ENCODE peak calls at places on chromosomes 6 and 20, in nine cellular contexts. J is left ventricle myocardium inferior; U is vagina; H is CD8-positive, alpha-beta memory T cell; A is transverse colon; M is ovary; O is right lobe of liver; V is tibial artery; P is psoas muscle. T is an unnamed sample.

GRCh38 chr20:59515013-59515905 is 89.1 kb upstream of the PHACTR3 start:
- DNase-seq in V (peak; percentile 54), P (peak; percentile 68), A (peak; percentile 73), U (no peak), J (peak; percentile 69), H (no peak), M (peak; percentile 64), O (peak; percentile 74), T (no peak)

GRCh38 chr6:160277546-160277945 is 18.9 kb upstream of the SLC22A2 start:
- DNase-seq in J (no peak), U (peak; percentile 77), P (no peak), M (no peak), H (no peak), V (no peak), O (no peak), A (no peak), T (no peak)

GRCh38 chr6:144036064-144036873 is 28.2 kb upstream of the PLAGL1 start:
- DNase-seq in H (no peak), V (peak; percentile 39), U (no peak), M (no peak), P (peak; percentile 18), J (no peak), O (peak; percentile 53), A (peak; percentile 43), T (no peak)

GRCh38 chr6:100268326-100268725 is 196.4 kb downstream of the SIM1 start:
- DNase-seq in V (no peak), H (no peak), P (no peak), A (no peak), M (no peak), U (no peak), J (no peak), O (no peak), T (no peak)

GRCh38 chr20:8721098-8721497 is 347.8 kb upstream of the PLCB4 start:
- DNase-seq in V (peak; percentile 47), O (no peak), A (no peak), U (no peak), P (peak; percentile 19), J (peak; percentile 15), H (no peak), M (no peak), T (no peak)

GRCh38 chr20:35539756-35540212 is 2.1 kb upstream of the ERGIC3 start:
- DNase-seq in A (peak; percentile 69), U (no peak), M (no peak), J (no peak), P (no peak), H (no peak), V (no peak), O (peak; percentile 24), T (no peak)

GRCh38 chr6:46296586-46296985 is 125.8 kb upstream of the ENPP5 start:
- DNase-seq in A (no peak), O (no peak), H (no peak), J (no peak), P (no peak), M (no peak), U (no peak), V (no peak), T (no peak)

GRCh38 chr6:30060634-30060981 is 457 bp upstream of the POLR1H start:
- DNase-seq in M (no peak), P (peak; percentile 41), O (peak; percentile 61), V (peak; percentile 40), H (peak; percentile 58), J (no peak), U (no peak), A (peak; percentile 33), T (no peak)

GRCh38 chr20:461254-462198 is 807 bp downstream of the TBC1D20 start:
- DNase-seq in U (no peak), J (peak; percentile 48), A (peak; percentile 57), O (no peak), V (peak; percentile 31), M (no peak), P (peak; percentile 58), H (peak; percentile 66), T (no peak)

GRCh38 chr6:160679402-160679769 is 15.3 kb upstream of the LPA start:
- DNase-seq in J (no peak), P (no peak), H (no peak), O (peak; percentile 73), U (no peak), M (peak; percentile 31), V (no peak), A (no peak), T (no peak)

GRCh38 chr20:63919130-63919529 is 24.2 kb downstream of the DNAJC5 start:
- DNase-seq in J (no peak), V (no peak), H (no peak), O (no peak), U (no peak), A (no peak), P (no peak), M (no peak), T (no peak)

GRCh38 chr6:140271759-140272377 is 897.4 kb upstream of the CITED2 start:
- DNase-seq in H (no peak), J (no peak), P (no peak), V (no peak), O (no peak), A (no peak), M (no peak), U (no peak), T (no peak)

GRCh38 chr6:115680621-115681020 is 380.1 kb downstream of the FRK start:
- DNase-seq in A (no peak), P (no peak), V (no peak), U (no peak), H (no peak), J (no peak), M (no peak), O (no peak), T (no peak)

DNA sequence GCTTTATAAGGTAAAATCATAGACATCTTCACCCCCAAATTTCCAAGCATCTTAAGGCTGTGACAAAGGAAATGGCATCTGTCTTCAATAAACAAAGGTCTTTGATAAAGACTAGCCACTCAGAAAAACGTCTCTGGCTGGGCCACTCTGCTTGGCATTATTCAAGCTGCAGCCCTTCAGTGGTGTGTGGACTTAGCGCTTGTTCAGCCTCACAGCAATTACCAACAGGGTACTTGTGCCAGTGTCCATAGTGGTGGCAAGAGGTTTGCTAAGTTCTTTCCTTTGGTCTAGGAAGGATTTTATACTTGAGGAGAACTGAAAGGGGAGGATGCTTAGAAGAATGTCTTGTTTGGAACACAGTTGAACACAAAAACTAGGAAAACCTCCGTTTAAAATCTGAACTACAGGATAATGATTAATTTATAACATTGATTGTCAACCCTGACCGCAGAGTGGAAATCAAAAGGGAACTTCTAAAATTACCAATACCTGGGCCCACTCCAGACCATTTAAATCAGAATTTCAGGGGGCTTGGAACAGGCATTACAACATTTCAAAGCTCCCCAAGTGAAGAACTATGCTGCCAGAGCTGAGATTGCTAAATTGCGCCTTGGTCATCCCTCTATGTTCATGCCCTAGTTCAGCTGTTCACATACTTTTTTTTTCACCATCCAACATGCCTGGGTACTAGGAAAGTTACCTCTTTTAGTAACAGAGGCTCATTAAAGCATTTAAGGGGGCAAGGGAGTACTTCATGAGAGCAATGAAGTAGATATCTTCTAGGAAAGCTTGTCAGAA is 378.5 kb downstream of the FRK start:
- DNase-seq in M (no peak), O (no peak), H (no peak), J (no peak), U (no peak), V (no peak), A (no peak), P (no peak), T (no peak)
- H3K27me3 ChIP-seq in M (no peaks in the 10 kb centered on the region), O (no peaks in the 10 kb centered on the region), H (no peaks in the 10 kb centered on the region), J (no peaks in the 10 kb centered on the region), U (no peaks in the 10 kb centered on the region), V (no peaks in the 10 kb centered on the region), A (no peaks in the 10 kb centered on the region), P (no peaks in the 10 kb centered on the region), T (no peaks in the 10 kb centered on the region)

DNA sequence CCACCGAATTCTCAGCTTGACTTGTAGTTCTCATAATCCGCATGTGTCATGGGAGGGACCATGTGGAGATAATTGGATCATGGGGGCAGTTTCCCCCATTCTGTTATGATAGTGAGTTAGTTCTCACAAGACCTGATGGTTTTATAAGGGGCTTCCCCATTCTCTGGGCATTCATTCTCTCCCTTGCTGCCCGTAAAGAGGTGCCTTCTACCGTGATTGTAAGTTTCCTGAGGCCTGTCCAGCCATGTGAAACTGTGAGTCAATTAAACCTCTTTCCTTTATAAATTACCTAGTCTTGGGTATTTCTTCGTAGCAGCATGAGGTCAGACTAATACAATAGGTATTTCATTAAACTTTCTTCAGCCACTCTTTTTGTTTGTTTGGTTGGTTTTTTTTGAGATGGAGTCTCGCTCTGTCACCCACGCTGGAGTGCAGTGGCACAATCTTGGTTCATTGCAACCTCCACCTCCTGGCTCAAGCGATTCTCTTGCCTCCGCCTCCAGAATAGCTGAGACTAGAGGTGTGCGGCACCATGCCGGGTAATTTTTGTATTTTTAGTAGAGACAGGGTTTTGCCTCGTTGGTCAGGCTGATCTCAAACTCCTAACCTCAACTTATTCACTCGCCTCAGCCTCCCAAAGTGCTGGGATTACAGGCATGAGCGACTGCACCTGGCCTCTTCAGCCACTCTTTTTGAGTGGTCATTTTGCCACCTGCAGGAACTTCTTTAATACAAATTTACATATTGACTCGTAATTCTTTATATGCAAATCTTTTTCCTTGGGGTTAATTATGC is 36.3 kb downstream of the GSTA2 start:
- DNase-seq in O (no peak), J (no peak), U (peak; percentile 58), H (no peak), P (no peak), A (no peak), V (no peak), M (no peak), T (no peak)
- H3K27ac ChIP-seq in O (peak overlapping the region; percentile 81), J (no peak overlapping the region), U (no peak overlapping the region), H (no peak overlapping the region), P (no peak overlapping the region), A (peak overlapping the region; percentile 83), V (peak overlapping the region; percentile 7), M (no peak overlapping the region), T (no peak overlapping the region)

DNA sequence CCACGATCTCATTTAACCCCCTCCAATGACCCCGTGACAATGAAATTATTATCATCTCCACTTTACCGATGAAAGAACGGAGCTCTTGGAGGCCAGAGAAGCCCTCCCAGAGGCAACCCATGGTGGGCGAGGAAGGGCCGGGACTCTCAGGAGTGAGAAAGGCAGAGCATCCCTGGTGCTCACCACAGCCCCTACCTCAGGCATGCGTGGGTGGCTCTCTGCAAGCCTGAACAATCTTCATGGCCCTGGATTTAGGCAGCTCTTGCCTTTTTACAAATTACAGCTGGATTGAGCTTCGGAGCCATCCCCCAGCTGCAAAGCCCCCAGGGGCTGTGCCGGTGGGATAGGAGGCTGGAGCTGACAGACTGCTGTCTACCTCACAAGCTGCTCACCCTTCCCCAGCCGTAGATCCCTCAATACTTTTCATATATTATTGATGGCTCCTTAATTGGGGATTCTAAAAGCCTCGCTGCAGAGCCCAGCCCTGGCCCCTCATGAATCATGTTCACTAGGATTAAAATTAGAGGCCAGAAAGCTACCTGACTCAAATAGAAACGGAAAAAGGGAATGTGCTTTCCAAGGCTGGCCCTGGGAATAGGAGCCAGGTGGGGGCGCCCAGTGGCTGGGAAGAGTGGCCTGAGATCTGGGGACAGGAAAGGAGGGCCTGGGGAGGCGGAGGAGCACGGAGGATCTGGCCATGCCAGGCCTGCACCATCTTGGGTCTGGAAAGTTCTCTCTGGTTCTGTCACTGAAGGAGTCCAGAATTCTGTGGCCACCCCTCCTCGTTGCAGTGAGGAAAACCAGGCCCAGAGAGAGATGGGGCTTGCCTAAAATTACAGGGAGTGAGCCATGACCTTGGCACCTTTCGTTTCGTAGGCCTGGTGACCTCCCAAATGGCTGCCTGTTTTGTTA is 29.1 kb downstream of the CPNE5 start:
- DNase-seq in J (no peak), A (no peak), U (no peak), V (no peak), H (no peak), P (no peak), O (no peak), M (no peak), T (no peak)
- H3K27me3 ChIP-seq in J (no peaks in the 10 kb centered on the region), A (peaks cover 4% of the 10 kb centered on the region), U (no peaks in the 10 kb centered on the region), V (peaks cover 10% of the 10 kb centered on the region), H (no peaks in the 10 kb centered on the region), P (no peaks in the 10 kb centered on the region), O (no peaks in the 10 kb centered on the region), M (no peaks in the 10 kb centered on the region), T (no peaks in the 10 kb centered on the region)

GRCh38 chr6:33833599-33833998 is 29.8 kb upstream of the MLN start:
- DNase-seq in O (no peak), M (no peak), A (no peak), H (no peak), U (no peak), V (no peak), J (no peak), P (peak; percentile 3), T (no peak)
- H3K27ac ChIP-seq in O (no peak overlapping the region), M (no peak overlapping the region), A (no peak overlapping the region), H (no peak overlapping the region), U (no peak overlapping the region), V (no peak overlapping the region), J (no peak overlapping the region), P (no peak overlapping the region), T (no peak overlapping the region)

T was measured in gastrocnemius medialis.